ENCODE peak calls at places on chromosomes 5 and 9, in seven cellular contexts. One of them, this sample, is unnamed.

GRCh38 chr9:133258061-133259015 is 16.7 kb downstream of the ABO start:
- DNase-seq in K562: peak; percentile 50
- DNase-seq in GM12891: no peak
- DNase-seq in GM12878: no peak
- DNase-seq in H1: no peak
- DNase-seq in HepG2: peak; percentile 34
- DNase-seq in SK-N-SH: no peak
- DNase-seq in this sample: no peak

GRCh38 chr9:7045361-7045760 is 287.6 kb downstream of the KDM4C start:
- DNase-seq in SK-N-SH: no peak
- DNase-seq in GM12891: no peak
- DNase-seq in H1: no peak
- DNase-seq in HepG2: no peak
- DNase-seq in K562: no peak
- DNase-seq in GM12878: no peak
- DNase-seq in this sample: no peak

GRCh38 chr9:72476617-72477375 is 44.6 kb upstream of the TMC1 start:
- DNase-seq in SK-N-SH: no peak
- DNase-seq in HepG2: peak; percentile 63
- DNase-seq in GM12891: no peak
- DNase-seq in GM12878: no peak
- DNase-seq in K562: peak; percentile 27
- DNase-seq in H1: peak; percentile 31
- DNase-seq in this sample: no peak

GRCh38 chr5:160175438-160176218 is 53.7 kb upstream of the FABP6 start:
- DNase-seq in HepG2: no peak
- DNase-seq in K562: no peak
- DNase-seq in H1: no peak
- DNase-seq in GM12891: no peak
- DNase-seq in GM12878: no peak
- DNase-seq in SK-N-SH: peak; percentile 66
- DNase-seq in this sample: no peak

GRCh38 chr5:23494558-23494957 is 12.9 kb upstream of the PRDM9 start:
- DNase-seq in SK-N-SH: no peak
- DNase-seq in H1: no peak
- DNase-seq in HepG2: no peak
- DNase-seq in GM12878: no peak
- DNase-seq in K562: no peak
- DNase-seq in GM12891: no peak
- DNase-seq in this sample: no peak

GRCh38 chr9:75063556-75064305 is 24.2 kb downstream of the NMRK1 start:
- DNase-seq in H1: no peak
- DNase-seq in GM12878: no peak
- DNase-seq in GM12891: no peak
- DNase-seq in SK-N-SH: no peak
- DNase-seq in HepG2: no peak
- DNase-seq in K562: no peak
- DNase-seq in this sample: no peak

GRCh38 chr5:176547811-176548210 is 1.3 kb upstream of the CDHR2 start:
- DNase-seq in H1: no peak
- DNase-seq in GM12891: no peak
- DNase-seq in K562: no peak
- DNase-seq in SK-N-SH: no peak
- DNase-seq in GM12878: no peak
- DNase-seq in HepG2: peak; percentile 78
- DNase-seq in this sample: no peak

GRCh38 chr5:136999787-137000186 is 499.3 kb downstream of the SPOCK1 start:
- DNase-seq in K562: no peak
- DNase-seq in SK-N-SH: no peak
- DNase-seq in GM12878: no peak
- DNase-seq in GM12891: no peak
- DNase-seq in HepG2: no peak
- DNase-seq in H1: no peak
- DNase-seq in this sample: no peak

GRCh38 chr5:82351754-82352145 is 73.6 kb upstream of the RPS23 start:
- DNase-seq in H1: no peak
- DNase-seq in GM12891: peak; percentile 30
- DNase-seq in K562: peak; percentile 62
- DNase-seq in GM12878: no peak
- DNase-seq in SK-N-SH: peak; percentile 63
- DNase-seq in HepG2: peak; percentile 73
- DNase-seq in this sample: peak; percentile 23

GRCh38 chr9:107239474-107239873 is 43.6 kb upstream of the RAD23B start:
- DNase-seq in SK-N-SH: no peak
- DNase-seq in HepG2: peak; percentile 44
- DNase-seq in GM12878: no peak
- DNase-seq in GM12891: no peak
- DNase-seq in H1: no peak
- DNase-seq in K562: no peak
- DNase-seq in this sample: no peak

GRCh38 chr5:71922584-71923106 is 184.6 kb upstream of the MAP1B start:
- DNase-seq in HepG2: peak; percentile 3
- DNase-seq in H1: peak; percentile 50
- DNase-seq in GM12891: no peak
- DNase-seq in K562: no peak
- DNase-seq in GM12878: no peak
- DNase-seq in SK-N-SH: no peak
- DNase-seq in this sample: no peak

GRCh38 chr5:177609076-177610059 is 9.4 kb downstream of the B4GALT7 start:
- DNase-seq in H1: no peak
- DNase-seq in GM12891: no peak
- DNase-seq in GM12878: no peak
- DNase-seq in HepG2: no peak
- DNase-seq in K562: no peak
- DNase-seq in SK-N-SH: no peak
- DNase-seq in this sample: no peak

GRCh38 chr5:159052282-159053011 is 47.3 kb downstream of the EBF1 start:
- DNase-seq in H1: no peak
- DNase-seq in K562: no peak
- DNase-seq in SK-N-SH: no peak
- DNase-seq in HepG2: no peak
- DNase-seq in GM12878: no peak
- DNase-seq in GM12891: no peak
- DNase-seq in this sample: no peak

GRCh38 chr5:90191352-90192045 is 218.1 kb downstream of the CETN3 start:
- DNase-seq in SK-N-SH: peak; percentile 22
- DNase-seq in H1: no peak
- DNase-seq in GM12878: no peak
- DNase-seq in GM12891: no peak
- DNase-seq in K562: no peak
- DNase-seq in HepG2: no peak
- DNase-seq in this sample: no peak

GRCh38 chr5:50702615-50703325 is 36.3 kb downstream of the PARP8 start:
- DNase-seq in K562: no peak
- DNase-seq in GM12891: no peak
- DNase-seq in GM12878: no peak
- DNase-seq in SK-N-SH: no peak
- DNase-seq in H1: no peak
- DNase-seq in HepG2: no peak
- DNase-seq in this sample: no peak

GRCh38 chr5:154165886-154166285 is 24.6 kb upstream of the GALNT10 start:
- DNase-seq in GM12891: no peak
- DNase-seq in H1: no peak
- DNase-seq in HepG2: no peak
- DNase-seq in SK-N-SH: no peak
- DNase-seq in K562: no peak
- DNase-seq in GM12878: no peak
- DNase-seq in this sample: no peak

GRCh38 chr5:83099001-83099400 is 21.7 kb downstream of the XRCC4 start:
- DNase-seq in K562: no peak
- DNase-seq in GM12891: no peak
- DNase-seq in GM12878: no peak
- DNase-seq in SK-N-SH: no peak
- DNase-seq in H1: no peak
- DNase-seq in HepG2: no peak
- DNase-seq in this sample: no peak

GRCh38 chr5:126808619-126809018 is 31.7 kb downstream of the LMNB1 start:
- DNase-seq in GM12878: no peak
- DNase-seq in GM12891: no peak
- DNase-seq in HepG2: peak; percentile 15
- DNase-seq in K562: peak; percentile 26
- DNase-seq in H1: no peak
- DNase-seq in SK-N-SH: peak; percentile 53
- DNase-seq in this sample: no peak

GRCh38 chr9:82532504-82532903 is 530.4 kb downstream of the RASEF start:
- DNase-seq in K562: no peak
- DNase-seq in GM12878: no peak
- DNase-seq in GM12891: no peak
- DNase-seq in HepG2: peak; percentile 13
- DNase-seq in H1: no peak
- DNase-seq in SK-N-SH: peak; percentile 28
- DNase-seq in this sample: no peak

GRCh38 chr5:7010578-7010977 is 297.3 kb downstream of the TENT4A start:
- DNase-seq in GM12891: no peak
- DNase-seq in HepG2: no peak
- DNase-seq in GM12878: no peak
- DNase-seq in SK-N-SH: no peak
- DNase-seq in H1: no peak
- DNase-seq in K562: no peak
- DNase-seq in this sample: no peak

GRCh38 chr5:146880985-146881384 is 2.4 kb upstream of the PPP2R2B start:
- DNase-seq in HepG2: no peak
- DNase-seq in H1: no peak
- DNase-seq in K562: no peak
- DNase-seq in GM12891: no peak
- DNase-seq in SK-N-SH: no peak
- DNase-seq in GM12878: no peak
- DNase-seq in this sample: no peak

GRCh38 chr9:86324308-86324707 is 29.9 kb downstream of the TUT7 start:
- DNase-seq in K562: no peak
- DNase-seq in HepG2: no peak
- DNase-seq in H1: no peak
- DNase-seq in GM12891: no peak
- DNase-seq in GM12878: no peak
- DNase-seq in SK-N-SH: no peak
- DNase-seq in this sample: no peak

GRCh38 chr5:65141487-65141886 is 340.2 kb downstream of the ADAMTS6 start:
- DNase-seq in GM12878: no peak
- DNase-seq in H1: no peak
- DNase-seq in GM12891: no peak
- DNase-seq in K562: no peak
- DNase-seq in HepG2: no peak
- DNase-seq in SK-N-SH: no peak
- DNase-seq in this sample: no peak

GRCh38 chr9:85645909-85646627 is 95.7 kb downstream of the AGTPBP1 start:
- DNase-seq in HepG2: no peak
- DNase-seq in H1: no peak
- DNase-seq in SK-N-SH: no peak
- DNase-seq in K562: no peak
- DNase-seq in GM12878: no peak
- DNase-seq in GM12891: no peak
- DNase-seq in this sample: no peak

GRCh38 chr5:110386782-110387181 is 339.7 kb downstream of the TMEM232 start:
- DNase-seq in GM12891: no peak
- DNase-seq in H1: no peak
- DNase-seq in SK-N-SH: no peak
- DNase-seq in K562: no peak
- DNase-seq in GM12878: no peak
- DNase-seq in HepG2: peak; percentile 14
- DNase-seq in this sample: no peak

DNA sequence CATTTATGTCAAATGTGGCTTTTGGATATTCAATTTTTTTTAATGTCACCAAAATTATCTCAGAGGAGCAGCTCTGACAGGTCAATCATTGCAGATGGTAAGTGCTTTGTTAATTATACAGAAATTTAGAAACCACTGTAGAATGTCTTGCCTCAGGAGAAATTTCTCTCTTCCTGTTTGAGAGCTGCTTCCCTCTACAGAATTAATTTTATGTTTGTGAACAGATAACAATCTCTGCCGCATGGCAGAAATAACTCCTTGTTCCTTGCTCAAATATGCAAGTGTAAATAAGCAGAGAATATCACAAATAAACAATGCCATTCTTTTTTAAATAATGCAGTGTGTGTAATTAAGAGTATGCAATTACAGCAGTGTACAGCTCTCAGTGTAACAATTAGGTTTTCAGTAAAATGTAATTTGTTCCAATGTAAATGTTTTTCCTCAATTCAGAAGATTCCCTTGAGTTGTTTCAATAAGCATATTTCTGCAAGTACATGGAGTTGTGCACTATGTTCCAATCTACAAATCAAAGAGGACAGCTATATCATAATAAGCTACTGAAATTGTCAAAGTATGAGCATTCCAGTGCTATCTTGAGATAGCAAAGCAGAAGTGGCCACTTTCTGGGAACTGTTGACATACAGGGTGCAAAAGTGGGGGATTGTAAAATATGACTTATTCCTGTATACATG is 1012.8 kb downstream of the MAT2B start:
- DNase-seq in GM12891: no peak
- DNase-seq in K562: no peak
- DNase-seq in SK-N-SH: peak; percentile 23
- DNase-seq in H1: no peak
- DNase-seq in HepG2: no peak
- DNase-seq in GM12878: no peak
- DNase-seq in this sample: no peak
- TF ChIP-seq POLR2AphosphoS5 in GM12891: no peak
- TF ChIP-seq POLR2AphosphoS5 in K562: no peak
- TF ChIP-seq POLR2AphosphoS5 in SK-N-SH: no peak
- TF ChIP-seq POLR2AphosphoS5 in H1: no peak
- TF ChIP-seq POLR2AphosphoS5 in HepG2: no peak
- TF ChIP-seq POLR2AphosphoS5 in GM12878: no peak
- TF ChIP-seq POLR2AphosphoS5 in this sample: no peak

GRCh38 chr9:116178481-116179211 is 25.1 kb downstream of the PAPPA start:
- DNase-seq in SK-N-SH: no peak
- DNase-seq in HepG2: no peak
- DNase-seq in H1: no peak
- DNase-seq in K562: no peak
- DNase-seq in GM12878: no peak
- DNase-seq in GM12891: no peak
- DNase-seq in this sample: no peak
- TF ChIP-seq TAF1 in SK-N-SH: no peak
- TF ChIP-seq TAF1 in HepG2: no peak
- TF ChIP-seq TAF1 in H1: no peak
- TF ChIP-seq TAF1 in K562: no peak
- TF ChIP-seq TAF1 in GM12878: no peak
- TF ChIP-seq TAF1 in GM12891: no peak
- TF ChIP-seq TAF1 in this sample: no peak

DNA sequence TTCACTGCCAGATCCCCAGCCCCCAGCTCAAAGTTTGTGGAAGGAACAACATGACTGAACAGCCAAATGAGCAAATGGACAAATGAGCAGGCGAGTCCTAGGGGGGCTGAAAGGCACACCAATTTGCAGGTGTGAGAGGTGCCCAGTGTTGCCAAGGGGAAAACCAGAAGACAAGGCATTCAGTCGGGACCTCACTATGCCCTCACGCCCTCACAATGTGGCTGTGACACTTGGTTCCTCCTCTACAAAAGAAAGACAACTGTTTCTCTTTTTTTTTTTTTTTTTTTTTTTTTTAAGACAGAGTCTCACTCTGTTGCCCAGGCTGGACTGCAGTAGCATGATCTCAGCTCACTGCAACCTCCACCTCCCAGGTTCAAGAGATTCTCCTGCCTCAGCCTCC is 28.0 kb downstream of the TNIP1 start:
- DNase-seq in K562: no peak
- DNase-seq in HepG2: no peak
- DNase-seq in GM12891: no peak
- DNase-seq in GM12878: no peak
- DNase-seq in SK-N-SH: no peak
- DNase-seq in H1: no peak
- DNase-seq in this sample: no peak
- TF ChIP-seq POLR2AphosphoS5 in K562: no peak
- TF ChIP-seq POLR2AphosphoS5 in HepG2: no peak
- TF ChIP-seq POLR2AphosphoS5 in GM12891: no peak
- TF ChIP-seq POLR2AphosphoS5 in GM12878: no peak
- TF ChIP-seq POLR2AphosphoS5 in SK-N-SH: no peak
- TF ChIP-seq POLR2AphosphoS5 in H1: no peak
- TF ChIP-seq POLR2AphosphoS5 in this sample: no peak

GRCh38 chr5:143102414-143102813 is 301.1 kb downstream of the NR3C1 start:
- DNase-seq in H1: no peak
- DNase-seq in K562: no peak
- DNase-seq in GM12878: no peak
- DNase-seq in GM12891: no peak
- DNase-seq in HepG2: no peak
- DNase-seq in SK-N-SH: no peak
- DNase-seq in this sample: no peak
- TF ChIP-seq TAF1 in H1: no peak
- TF ChIP-seq TAF1 in K562: no peak
- TF ChIP-seq TAF1 in GM12878: no peak
- TF ChIP-seq TAF1 in GM12891: no peak
- TF ChIP-seq TAF1 in HepG2: no peak
- TF ChIP-seq TAF1 in SK-N-SH: no peak
- TF ChIP-seq TAF1 in this sample: no peak